ENCODE peak calls at places on chromosomes 2 and 18, in eight cellular contexts. Y is GM13976, O is foreskin fibroblast, J is BJ, X is B cell, H is WTC11, S is HL-60, Z is neural crest cell. K is an unnamed sample.

GRCh38 chr2:225052703-225053102 is 10.4 kb upstream of the DOCK10 start:
- DNase-seq in Y (no peak), O (no peak), J (no peak), X (no peak), H (no peak), S (no peak), Z (no peak), K (no peak)

GRCh38 chr2:205366336-205367060 is 315.8 kb upstream of the NRP2 start:
- DNase-seq in Y (no peak), O (no peak), J (no peak), X (no peak), H (no peak), S (no peak), Z (no peak), K (no peak)

GRCh38 chr2:54009549-54009948 is 38.8 kb upstream of the PSME4 start:
- DNase-seq in Y (no peak), O (no peak), J (no peak), X (no peak), H (no peak), S (no peak), Z (no peak), K (no peak)

GRCh38 chr2:24011278-24012104 is 1.6 kb downstream of the MFSD2B start:
- DNase-seq in Y (no peak), O (no peak), J (no peak), X (no peak), H (no peak), S (no peak), Z (no peak), K (no peak)

GRCh38 chr18:58251416-58251815 is 207.4 kb downstream of the NEDD4L start:
- DNase-seq in Y (no peak), O (no peak), J (no peak), X (no peak), H (no peak), S (no peak), Z (no peak), K (no peak)

GRCh38 chr2:101173707-101174295 is 22.6 kb upstream of the TBC1D8 start:
- DNase-seq in Y (peak; percentile 38), O (no peak), J (no peak), X (peak; percentile 86), H (no peak), S (peak; percentile 48), Z (no peak), K (no peak)

GRCh38 chr2:53381271-53381670 is 386.3 kb upstream of the CHAC2 start:
- DNase-seq in Y (no peak), O (no peak), J (no peak), X (no peak), H (no peak), S (no peak), Z (no peak), K (no peak)

GRCh38 chr2:23135481-23136100 is 249.4 kb upstream of the KLHL29 start:
- DNase-seq in Y (no peak), O (no peak), J (no peak), X (no peak), H (peak; percentile 13), S (no peak), Z (no peak), K (no peak)

GRCh38 chr2:117941693-117942092 is 72.2 kb downstream of the CCDC93 start:
- DNase-seq in Y (no peak), O (no peak), J (no peak), X (no peak), H (no peak), S (no peak), Z (no peak), K (no peak)

GRCh38 chr2:154623819-154624218 is 74.7 kb upstream of the KCNJ3 start:
- DNase-seq in Y (peak; percentile 17), O (peak; percentile 0), J (no peak), X (no peak), H (peak; percentile 45), S (peak; percentile 4), Z (peak; percentile 44), K (peak; percentile 16)

GRCh38 chr2:125644257-125644656 is 1011.7 kb upstream of the GYPC start:
- DNase-seq in Y (no peak), O (no peak), J (no peak), X (no peak), H (no peak), S (no peak), Z (no peak), K (no peak)

GRCh38 chr18:48663931-48664847 is 125.4 kb downstream of the CTIF start:
- DNase-seq in Y (peak; percentile 87), O (no peak), J (no peak), X (peak; percentile 39), H (peak; percentile 92), S (peak; percentile 63), Z (peak; percentile 85), K (peak; percentile 76)

GRCh38 chr18:46536215-46536874 is 120.7 kb downstream of the LOXHD1 start:
- DNase-seq in Y (no peak), O (no peak), J (no peak), X (no peak), H (no peak), S (no peak), Z (no peak), K (no peak)

GRCh38 chr18:76437011-76437410 is 58.0 kb downstream of the ZNF516 start:
- DNase-seq in Y (no peak), O (no peak), J (no peak), X (no peak), H (no peak), S (no peak), Z (no peak), K (no peak)

GRCh38 chr2:56338232-56338631 is 154.4 kb downstream of the CCDC85A start:
- DNase-seq in Y (no peak), O (no peak), J (no peak), X (no peak), H (no peak), S (no peak), Z (no peak), K (no peak)

GRCh38 chr2:56331810-56332209 is 148.0 kb downstream of the CCDC85A start:
- DNase-seq in Y (no peak), O (no peak), J (no peak), X (no peak), H (no peak), S (no peak), Z (no peak), K (no peak)

GRCh38 chr2:56334622-56335021 is 150.8 kb downstream of the CCDC85A start:
- DNase-seq in Y (peak; percentile 21), O (no peak), J (peak; percentile 5), X (no peak), H (no peak), S (no peak), Z (no peak), K (no peak)

GRCh38 chr2:56337342-56337741 is 153.6 kb downstream of the CCDC85A start:
- DNase-seq in Y (no peak), O (no peak), J (no peak), X (no peak), H (no peak), S (no peak), Z (no peak), K (no peak)

GRCh38 chr2:56333812-56334485 is 150.2 kb downstream of the CCDC85A start:
- DNase-seq in Y (no peak), O (no peak), J (no peak), X (no peak), H (no peak), S (no peak), Z (no peak), K (no peak)
- TF ChIP-seq CTCF in Y (no peak), O (no peak), J (no peak), X (no peak), H (no peak), S (no peak), Z (no peak), K (no peak)

GRCh38 chr18:32669549-32670165 is 103.2 kb downstream of the KLHL14 start:
- DNase-seq in Y (no peak), O (no peak), J (no peak), X (no peak), H (peak; percentile 58), S (no peak), Z (no peak), K (no peak)
- TF ChIP-seq CTCF in Y (no peak), O (peak; percentile 5), J (no peak), X (no peak), H (peak; percentile 50), S (no peak), Z (peak; percentile 30), K (peak; percentile 20)

DNA sequence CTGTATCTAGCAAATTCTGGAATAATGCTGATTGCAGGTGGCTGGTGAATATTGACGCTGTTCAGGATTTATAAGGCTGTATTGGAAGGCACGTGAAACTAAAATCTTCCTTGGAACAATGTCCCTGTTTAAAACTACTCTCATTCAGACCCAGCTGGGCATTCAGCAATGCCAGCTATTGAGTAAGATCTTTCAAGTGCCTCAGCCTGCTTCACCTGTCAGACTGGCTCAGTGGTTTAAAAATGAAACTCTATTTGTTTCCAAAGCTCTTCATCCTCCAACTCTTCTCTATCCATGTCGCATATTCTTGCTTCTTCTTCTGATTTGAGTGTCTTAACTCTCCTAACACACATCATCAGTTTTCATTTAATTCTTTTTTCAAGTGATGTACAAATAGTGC is 142.4 kb downstream of the MAP2 start:
- DNase-seq in Y (no peak), O (no peak), J (no peak), X (no peak), H (no peak), S (no peak), Z (no peak), K (no peak)
- TF ChIP-seq CTCF in Y (no peak), O (no peak), J (no peak), X (no peak), H (no peak), S (no peak), Z (no peak), K (no peak)

GRCh38 chr2:3469486-3469885 is 49.8 kb downstream of the ADI1 start:
- DNase-seq in Y (no peak), O (no peak), J (no peak), X (no peak), H (no peak), S (no peak), Z (no peak), K (no peak)
- TF ChIP-seq CTCF in Y (no peak), O (no peak), J (no peak), X (no peak), H (no peak), S (no peak), Z (no peak), K (no peak)

GRCh38 chr2:193240752-193241151 is 1046.0 kb upstream of the TMEFF2 start:
- DNase-seq in Y (no peak), O (no peak), J (no peak), X (no peak), H (no peak), S (no peak), Z (no peak), K (no peak)
- TF ChIP-seq CTCF in Y (no peak), O (no peak), J (no peak), X (no peak), H (peak; percentile 37), S (no peak), Z (peak; percentile 60), K (peak; percentile 56)

GRCh38 chr2:112121682-112122254 is 16.4 kb upstream of the FBLN7 start:
- DNase-seq in Y (peak; percentile 39), O (peak; percentile 20), J (no peak), X (peak; percentile 51), H (no peak), S (peak; percentile 49), Z (peak; percentile 26), K (no peak)

GRCh38 chr2:112118148-112118547 is 20.0 kb upstream of the FBLN7 start:
- DNase-seq in Y (no peak), O (no peak), J (no peak), X (no peak), H (no peak), S (no peak), Z (no peak), K (no peak)
- TF ChIP-seq CTCF in Y (no peak), O (peak; percentile 11), J (no peak), X (no peak), H (no peak), S (no peak), Z (peak; percentile 30), K (peak; percentile 25)

K was measured in progenitor cell of endocrine pancreas.